ENCODE peak calls at places on chromosomes 2 and 18, in six cellular contexts. Q is spleen, C is left ventricle myocardium inferior, Y is tibial artery, M is prostate gland, R is GM12878. E is an unnamed sample.

GRCh38 chr2:102063948-102064678 is 72.4 kb downstream of the IL1R2 start:
- DNase-seq in Q (peak; percentile 86), C (peak; percentile 81), Y (peak; percentile 96), M (peak; percentile 81), R (no peak), E (peak; percentile 93)

GRCh38 chr2:70672990-70673647 is 94.9 kb downstream of the ADD2 start:
- DNase-seq in Q (no peak), C (no peak), Y (no peak), M (no peak), R (no peak), E (no peak)

GRCh38 chr2:190635781-190636180 is 13.1 kb upstream of the NAB1 start:
- DNase-seq in Q (no peak), C (no peak), Y (no peak), M (no peak), R (no peak), E (no peak)

GRCh38 chr2:121140734-121141133 is 144.3 kb downstream of the TFCP2L1 start:
- DNase-seq in Q (no peak), C (no peak), Y (no peak), M (no peak), R (no peak), E (no peak)

GRCh38 chr2:141630531-141630930 is 500.3 kb downstream of the LRP1B start:
- DNase-seq in Q (no peak), C (no peak), Y (no peak), M (no peak), R (no peak), E (no peak)

GRCh38 chr2:55056024-55056521 is 5.8 kb upstream of the RTN4 start:
- DNase-seq in Q (no peak), C (no peak), Y (peak; percentile 33), M (no peak), R (no peak), E (no peak)

GRCh38 chr2:43127208-43127940 is 99.0 kb downstream of the ZFP36L2 start:
- DNase-seq in Q (peak; percentile 97), C (peak; percentile 70), Y (peak; percentile 69), M (peak; percentile 33), R (no peak), E (peak; percentile 83)

GRCh38 chr2:204437815-204438766 is 107.2 kb upstream of the PARD3B start:
- DNase-seq in Q (no peak), C (no peak), Y (no peak), M (no peak), R (no peak), E (peak; percentile 67)

GRCh38 chr2:23026671-23027070 is 358.3 kb upstream of the KLHL29 start:
- DNase-seq in Q (no peak), C (no peak), Y (no peak), M (no peak), R (no peak), E (no peak)

GRCh38 chr18:35478520-35479435 is 19.0 kb downstream of the INO80C start:
- DNase-seq in Q (no peak), C (no peak), Y (no peak), M (no peak), R (no peak), E (no peak)

GRCh38 chr2:156136566-156136965 is 196.0 kb downstream of the NR4A2 start:
- DNase-seq in Q (no peak), C (no peak), Y (no peak), M (no peak), R (no peak), E (no peak)

GRCh38 chr2:121196849-121197155 is 88.2 kb downstream of the TFCP2L1 start:
- DNase-seq in Q (peak; percentile 64), C (no peak), Y (no peak), M (no peak), R (no peak), E (no peak)

GRCh38 chr2:237752761-237753165 is 45.8 kb upstream of the RBM44 start:
- DNase-seq in Q (no peak), C (no peak), Y (no peak), M (no peak), R (peak; percentile 83), E (no peak)

GRCh38 chr2:44953686-44953976 is 12.1 kb downstream of the SIX3 start:
- DNase-seq in Q (no peak), C (no peak), Y (no peak), M (no peak), R (no peak), E (no peak)

GRCh38 chr2:133780099-133780996 is 212.1 kb upstream of the NCKAP5 start:
- DNase-seq in Q (no peak), C (no peak), Y (peak; percentile 45), M (peak; percentile 76), R (peak; percentile 1), E (no peak)

GRCh38 chr2:144467479-144468210 is 52.3 kb downstream of the ZEB2 start:
- DNase-seq in Q (no peak), C (no peak), Y (no peak), M (no peak), R (no peak), E (no peak)

GRCh38 chr2:46545015-46545839 is 65.9 kb downstream of the TMEM247 start:
- DNase-seq in Q (no peak), C (no peak), Y (no peak), M (no peak), R (no peak), E (no peak)

GRCh38 chr18:35030234-35030989 is 10.8 kb upstream of the MAPRE2 start:
- DNase-seq in Q (no peak), C (no peak), Y (no peak), M (no peak), R (no peak), E (no peak)

GRCh38 chr2:146239392-146240135 is 1605.3 kb upstream of the ACVR2A start:
- DNase-seq in Q (no peak), C (no peak), Y (no peak), M (no peak), R (no peak), E (no peak)

GRCh38 chr18:10013621-10014543 is 100.1 kb downstream of the VAPA start:
- DNase-seq in Q (no peak), C (peak; percentile 67), Y (no peak), M (no peak), R (no peak), E (no peak)

GRCh38 chr2:42217307-42217706 is 48.2 kb downstream of the EML4 start:
- DNase-seq in Q (no peak), C (no peak), Y (no peak), M (no peak), R (no peak), E (no peak)

GRCh38 chr2:30662268-30663131 is 144.7 kb downstream of the CAPN13 start:
- DNase-seq in Q (no peak), C (no peak), Y (no peak), M (no peak), R (no peak), E (no peak)

GRCh38 chr2:236341066-236341465 is 76.9 kb upstream of the ASB18 start:
- DNase-seq in Q (no peak), C (no peak), Y (no peak), M (no peak), R (no peak), E (no peak)

GRCh38 chr2:236341721-236342120 is 77.5 kb upstream of the ASB18 start:
- DNase-seq in Q (no peak), C (no peak), Y (no peak), M (no peak), R (no peak), E (no peak)

GRCh38 chr2:236342951-236343350 is 78.7 kb upstream of the ASB18 start:
- DNase-seq in Q (no peak), C (no peak), Y (no peak), M (no peak), R (no peak), E (no peak)

GRCh38 chr2:236343400-236344161 is 79.4 kb upstream of the ASB18 start:
- DNase-seq in Q (no peak), C (no peak), Y (peak; percentile 79), M (peak; percentile 54), R (peak; percentile 9), E (peak; percentile 67)

GRCh38 chr2:236342507-236342906 is 78.3 kb upstream of the ASB18 start:
- DNase-seq in Q (no peak), C (no peak), Y (no peak), M (no peak), R (no peak), E (no peak)
- H3K36me3 ChIP-seq in Q (no peaks in the 10 kb centered on the region), C (no peaks in the 10 kb centered on the region), Y (no peaks in the 10 kb centered on the region), M (no peaks in the 10 kb centered on the region), R (no peaks in the 10 kb centered on the region), E (no peaks in the 10 kb centered on the region)

GRCh38 chr18:79733996-79734770 is 54.6 kb downstream of the CTDP1 start:
- DNase-seq in Q (peak; percentile 60), C (peak; percentile 30), Y (no peak), M (no peak), R (no peak), E (peak; percentile 12)
- H3K9me3 ChIP-seq in Q (peaks cover 22% of the 10 kb centered on the region), C (peaks cover 12% of the 10 kb centered on the region), Y (no peaks in the 10 kb centered on the region), M (no peaks in the 10 kb centered on the region), R (peaks cover 25% of the 10 kb centered on the region), E (no peaks in the 10 kb centered on the region)

GRCh38 chr18:23438608-23439366 is 14.3 kb upstream of the RIOK3 start:
- DNase-seq in Q (no peak), C (no peak), Y (no peak), M (no peak), R (no peak), E (no peak)
- H3K36me3 ChIP-seq in Q (no peaks in the 10 kb centered on the region), C (no peaks in the 10 kb centered on the region), Y (no peaks in the 10 kb centered on the region), M (no peaks in the 10 kb centered on the region), R (no peaks in the 10 kb centered on the region), E (no peaks in the 10 kb centered on the region)

GRCh38 chr2:13858626-13859025 is 773.9 kb upstream of the LRATD1 start:
- DNase-seq in Q (no peak), C (no peak), Y (no peak), M (no peak), R (peak; percentile 3), E (no peak)
- H3K9me3 ChIP-seq in Q (no peaks in the 10 kb centered on the region), C (no peaks in the 10 kb centered on the region), Y (no peaks in the 10 kb centered on the region), M (no peaks in the 10 kb centered on the region), R (no peaks in the 10 kb centered on the region), E (peaks cover 2% of the 10 kb centered on the region)

GRCh38 chr2:239139101-239139500 is 261.7 kb downstream of the HDAC4 start:
- DNase-seq in Q (no peak), C (no peak), Y (no peak), M (no peak), R (no peak), E (no peak)

GRCh38 chr2:239137890-239138283 is 262.9 kb downstream of the HDAC4 start:
- DNase-seq in Q (no peak), C (no peak), Y (no peak), M (no peak), R (no peak), E (no peak)

GRCh38 chr2:239139566-239139965 is 261.3 kb downstream of the HDAC4 start:
- DNase-seq in Q (no peak), C (no peak), Y (no peak), M (no peak), R (no peak), E (no peak)

GRCh38 chr2:239137165-239137889 is 263.5 kb downstream of the HDAC4 start:
- DNase-seq in Q (no peak), C (no peak), Y (no peak), M (no peak), R (no peak), E (no peak)

GRCh38 chr2:239138610-239139009 is 262.2 kb downstream of the HDAC4 start:
- DNase-seq in Q (no peak), C (no peak), Y (no peak), M (no peak), R (no peak), E (no peak)
- H3K36me3 ChIP-seq in Q (peaks cover 100% of the 10 kb centered on the region), C (peaks cover 96% of the 10 kb centered on the region), Y (peaks cover 85% of the 10 kb centered on the region), M (peaks cover 8% of the 10 kb centered on the region), R (no peaks in the 10 kb centered on the region), E (no peaks in the 10 kb centered on the region)

GRCh38 chr2:6017887-6018286 is 325.7 kb downstream of the SOX11 start:
- DNase-seq in Q (no peak), C (no peak), Y (no peak), M (no peak), R (no peak), E (no peak)
- H3K9me3 ChIP-seq in Q (no peaks in the 10 kb centered on the region), C (no peaks in the 10 kb centered on the region), Y (no peaks in the 10 kb centered on the region), M (no peaks in the 10 kb centered on the region), R (no peaks in the 10 kb centered on the region), E (no peaks in the 10 kb centered on the region)

GRCh38 chr2:98614024-98614739 is 5.8 kb downstream of the UNC50 start:
- DNase-seq in Q (no peak), C (no peak), Y (no peak), M (no peak), R (no peak), E (no peak)
- H3K36me3 ChIP-seq in Q (peaks cover 92% of the 10 kb centered on the region), C (peaks cover 91% of the 10 kb centered on the region), Y (peaks cover 75% of the 10 kb centered on the region), M (peaks cover 9% of the 10 kb centered on the region), R (peaks cover 31% of the 10 kb centered on the region), E (peaks cover 8% of the 10 kb centered on the region)